ENCODE peak calls at places on chromosomes 11 and 22, in eight cellular contexts. C, P, V, F, I, H, A and M are unnamed samples.

GRCh38 chr22:29499852-29500251 is 19.8 kb downstream of the NEFH start:
- DNase-seq in C (no peak), P (no peak), V (no peak), F (no peak), I (no peak), H (no peak), A (no peak), M (no peak)

GRCh38 chr11:68043349-68044144 is 4.7 kb downstream of the TCIRG1 start:
- DNase-seq in C (no peak), P (peak; percentile 78), V (peak; percentile 80), F (no peak), I (peak; percentile 85), H (no peak), A (no peak), M (peak; percentile 49)

GRCh38 chr22:20430101-20430640 is 7.5 kb downstream of the SCARF2 start:
- DNase-seq in C (no peak), P (no peak), V (peak; percentile 60), F (no peak), I (no peak), H (no peak), A (no peak), M (no peak)

GRCh38 chr22:49853981-49854791 is 542 bp downstream of the ZBED4 start:
- DNase-seq in C (no peak), P (no peak), V (peak; percentile 88), F (peak; percentile 13), I (peak; percentile 23), H (peak; percentile 39), A (peak; percentile 19), M (peak; percentile 36)

GRCh38 chr11:69076129-69076791 is 27.5 kb downstream of the TPCN2 start:
- DNase-seq in C (no peak), P (no peak), V (no peak), F (no peak), I (peak; percentile 90), H (no peak), A (peak; percentile 5), M (peak; percentile 22)

GRCh38 chr11:124197999-124198398 is 14.9 kb downstream of the OR10D3 start:
- DNase-seq in C (no peak), P (no peak), V (no peak), F (no peak), I (no peak), H (no peak), A (no peak), M (no peak)

GRCh38 chr11:116579857-116580727 is 192.7 kb downstream of the BUD13 start:
- DNase-seq in C (no peak), P (no peak), V (peak; percentile 54), F (no peak), I (peak; percentile 99), H (peak; percentile 12), A (no peak), M (no peak)

GRCh38 chr11:100562102-100562501 is 125.0 kb upstream of the ARHGAP42 start:
- DNase-seq in C (no peak), P (no peak), V (no peak), F (no peak), I (peak; percentile 13), H (no peak), A (no peak), M (peak; percentile 85)

GRCh38 chr11:9280655-9281301 is 15.6 kb upstream of the DENND5A start:
- DNase-seq in C (no peak), P (no peak), V (no peak), F (peak; percentile 24), I (peak; percentile 34), H (no peak), A (peak; percentile 46), M (peak; percentile 73)

GRCh38 chr11:35006389-35007128 is 90.1 kb downstream of the PDHX start:
- DNase-seq in C (no peak), P (no peak), V (no peak), F (no peak), I (no peak), H (no peak), A (no peak), M (no peak)

GRCh38 chr11:66076561-66076960 is 6.5 kb downstream of the PACS1 start:
- DNase-seq in C (no peak), P (no peak), V (no peak), F (no peak), I (no peak), H (no peak), A (no peak), M (no peak)

GRCh38 chr22:37242395-37242918 is 1.6 kb downstream of the RAC2 start:
- DNase-seq in C (peak; percentile 94), P (no peak), V (peak; percentile 87), F (peak; percentile 84), I (peak; percentile 28), H (no peak), A (no peak), M (peak; percentile 61)

GRCh38 chr22:46935506-46936377 is 173.3 kb downstream of the TBC1D22A start:
- DNase-seq in C (no peak), P (peak; percentile 32), V (peak; percentile 75), F (no peak), I (peak; percentile 27), H (no peak), A (peak; percentile 2), M (no peak)